ENCODE peak calls at places on chromosomes 2 and 18, in four cellular contexts. One of them, this sample, is unnamed.
A peak's percentile ranks its signal among the peaks of the same experiment; 100 is the strongest.

GRCh38 chr2:26652361-26653041 is 11.3 kb upstream of the CIB4 start:
- DNase-seq in activated naive CD8-positive, alpha-beta T cell treated with anti-CD3 and anti-CD28 coated beads, Interleukin-2, amount 10 ng/mL, durations not matched to agents 7 days and 5 days: no peak
- DNase-seq in RCC 7860: no peak
- DNase-seq in 8988T: no peak
- DNase-seq in this sample: no peak

GRCh38 chr2:47402805-47403691 is at the start of gene MSH2:
- DNase-seq in 8988T: peak; percentile 90
- DNase-seq in activated naive CD8-positive, alpha-beta T cell treated with anti-CD3 and anti-CD28 coated beads, Interleukin-2, amount 10 ng/mL, durations not matched to agents 7 days and 5 days: peak; percentile 89
- DNase-seq in RCC 7860: peak; percentile 86
- DNase-seq in this sample: peak; percentile 88

GRCh38 chr2:96869281-96869823 is 528 bp downstream of the SEMA4C start:
- DNase-seq in RCC 7860: peak; percentile 33
- DNase-seq in activated naive CD8-positive, alpha-beta T cell treated with anti-CD3 and anti-CD28 coated beads, Interleukin-2, amount 10 ng/mL, durations not matched to agents 7 days and 5 days: no peak
- DNase-seq in 8988T: peak; percentile 60
- DNase-seq in this sample: peak; percentile 64

GRCh38 chr2:144921131-144921530 is 401.2 kb upstream of the ZEB2 start:
- DNase-seq in 8988T: no peak
- DNase-seq in RCC 7860: no peak
- DNase-seq in activated naive CD8-positive, alpha-beta T cell treated with anti-CD3 and anti-CD28 coated beads, Interleukin-2, amount 10 ng/mL, durations not matched to agents 7 days and 5 days: no peak
- DNase-seq in this sample: no peak

GRCh38 chr2:148680462-148680861 is 35.9 kb downstream of the EPC2 start:
- DNase-seq in RCC 7860: peak; percentile 19
- DNase-seq in activated naive CD8-positive, alpha-beta T cell treated with anti-CD3 and anti-CD28 coated beads, Interleukin-2, amount 10 ng/mL, durations not matched to agents 7 days and 5 days: no peak
- DNase-seq in 8988T: no peak
- DNase-seq in this sample: no peak

GRCh38 chr2:207352978-207353377 is 176.8 kb upstream of the CREB1 start:
- DNase-seq in RCC 7860: no peak
- DNase-seq in activated naive CD8-positive, alpha-beta T cell treated with anti-CD3 and anti-CD28 coated beads, Interleukin-2, amount 10 ng/mL, durations not matched to agents 7 days and 5 days: no peak
- DNase-seq in 8988T: no peak
- DNase-seq in this sample: no peak

GRCh38 chr2:20593072-20594034 is 57.5 kb downstream of the HS1BP3 start:
- DNase-seq in 8988T: no peak
- DNase-seq in activated naive CD8-positive, alpha-beta T cell treated with anti-CD3 and anti-CD28 coated beads, Interleukin-2, amount 10 ng/mL, durations not matched to agents 7 days and 5 days: peak; percentile 19
- DNase-seq in RCC 7860: peak; percentile 93
- DNase-seq in this sample: peak; percentile 94

GRCh38 chr2:180944372-180944771 is 36.0 kb upstream of the UBE2E3 start:
- DNase-seq in RCC 7860: no peak
- DNase-seq in 8988T: no peak
- DNase-seq in activated naive CD8-positive, alpha-beta T cell treated with anti-CD3 and anti-CD28 coated beads, Interleukin-2, amount 10 ng/mL, durations not matched to agents 7 days and 5 days: no peak
- DNase-seq in this sample: no peak

GRCh38 chr2:26852405-26853348 is 4.7 kb downstream of the DPYSL5 start:
- DNase-seq in RCC 7860: no peak
- DNase-seq in activated naive CD8-positive, alpha-beta T cell treated with anti-CD3 and anti-CD28 coated beads, Interleukin-2, amount 10 ng/mL, durations not matched to agents 7 days and 5 days: no peak
- DNase-seq in 8988T: no peak
- DNase-seq in this sample: no peak

GRCh38 chr2:216006164-216006663 is 7.1 kb downstream of the MREG start:
- DNase-seq in 8988T: no peak
- DNase-seq in RCC 7860: peak; percentile 11
- DNase-seq in activated naive CD8-positive, alpha-beta T cell treated with anti-CD3 and anti-CD28 coated beads, Interleukin-2, amount 10 ng/mL, durations not matched to agents 7 days and 5 days: peak; percentile 43
- DNase-seq in this sample: peak; percentile 6

GRCh38 chr2:240024766-240025165 is 376 bp downstream of the NDUFA10 start:
- DNase-seq in RCC 7860: no peak
- DNase-seq in activated naive CD8-positive, alpha-beta T cell treated with anti-CD3 and anti-CD28 coated beads, Interleukin-2, amount 10 ng/mL, durations not matched to agents 7 days and 5 days: no peak
- DNase-seq in 8988T: no peak
- DNase-seq in this sample: no peak

GRCh38 chr18:67669993-67670671 is 153.6 kb upstream of the DSEL start:
- DNase-seq in RCC 7860: no peak
- DNase-seq in 8988T: no peak
- DNase-seq in activated naive CD8-positive, alpha-beta T cell treated with anti-CD3 and anti-CD28 coated beads, Interleukin-2, amount 10 ng/mL, durations not matched to agents 7 days and 5 days: no peak
- DNase-seq in this sample: peak; percentile 86

This sample was measured in brain microvascular endothelial cell.